ENCODE peak calls at places on chromosomes 7 and 10, in six cellular contexts. S is astrocyte of the spinal cord; B is activated CD8-positive, alpha-beta T cell treated with anti-CD3 and anti-CD28 coated beads for 36 hours; I is endothelial cell; J is suprapubic skin; X is endodermal cell. C is an unnamed sample.

GRCh38 chr10:71767420-71768035 is 5.8 kb downstream of the VSIR start:
- DNase-seq in S (peak), B (no peak), I (peak), J (no peak), X (no peak), C (peak)

GRCh38 chr10:118974951-118975350 is 54.6 kb upstream of the NANOS1 start:
- DNase-seq in S (no peak), B (no peak), I (no peak), J (no peak), X (no peak), C (no peak)

GRCh38 chr7:114554781-114555537 is 140.3 kb downstream of the FOXP2 start:
- DNase-seq in S (peak), B (no peak), I (no peak), J (no peak), X (no peak), C (no peak)

GRCh38 chr7:106957766-106958165 is 86.7 kb upstream of the PRKAR2B start:
- DNase-seq in S (no peak), B (no peak), I (no peak), J (no peak), X (no peak), C (no peak)

GRCh38 chr10:90858489-90858968 is 690 bp upstream of the HTR7 start:
- DNase-seq in S (no peak), B (no peak), I (no peak), J (no peak), X (no peak), C (no peak)

GRCh38 chr10:110865804-110866482 is 5.8 kb upstream of the PDCD4 start:
- DNase-seq in S (no peak), B (no peak), I (no peak), J (no peak), X (no peak), C (no peak)

GRCh38 chr10:111113961-111114830 is 37.4 kb downstream of the ADRA2A start:
- DNase-seq in S (peak), B (no peak), I (no peak), J (no peak), X (peak), C (no peak)

GRCh38 chr10:21340341-21340740 is 185.1 kb downstream of the SKIDA1 start:
- DNase-seq in S (no peak), B (no peak), I (no peak), J (no peak), X (no peak), C (no peak)

GRCh38 chr10:76973091-76973514 is 664.5 kb downstream of the KCNMA1 start:
- DNase-seq in S (no peak), B (no peak), I (no peak), J (no peak), X (no peak), C (no peak)

GRCh38 chr7:20542594-20542993 is 72.9 kb upstream of the ABCB5 start:
- DNase-seq in S (peak), B (no peak), I (no peak), J (no peak), X (no peak), C (no peak)

GRCh38 chr10:51960494-51960895 is 261.1 kb upstream of the CSTF2T start:
- DNase-seq in S (peak), B (no peak), I (no peak), J (no peak), X (peak), C (no peak)

GRCh38 chr10:75043256-75044121 is 68.0 kb upstream of the SAMD8 start:
- DNase-seq in S (no peak), B (peak), I (peak), J (no peak), X (peak), C (no peak)

GRCh38 chr10:78471723-78472541 is 438.3 kb downstream of the RPS24 start:
- DNase-seq in S (no peak), B (no peak), I (no peak), J (no peak), X (no peak), C (peak)

GRCh38 chr10:14532473-14533251 is 201.9 kb upstream of the FRMD4A start:
- DNase-seq in S (no peak), B (no peak), I (no peak), J (no peak), X (no peak), C (no peak)

GRCh38 chr10:57898231-57898630 is 369.5 kb downstream of the IPMK start:
- DNase-seq in S (no peak), B (no peak), I (no peak), J (no peak), X (peak), C (no peak)

GRCh38 chr7:110539216-110539615 is 551.7 kb upstream of the LRRN3 start:
- DNase-seq in S (no peak), B (no peak), I (no peak), J (no peak), X (no peak), C (no peak)

GRCh38 chr7:110529175-110529574 is 561.8 kb upstream of the LRRN3 start:
- DNase-seq in S (no peak), B (no peak), I (no peak), J (no peak), X (no peak), C (no peak)

GRCh38 chr7:110531186-110531585 is 559.7 kb upstream of the LRRN3 start:
- DNase-seq in S (peak), B (no peak), I (no peak), J (no peak), X (no peak), C (no peak)

GRCh38 chr7:110534241-110534931 is 556.5 kb upstream of the LRRN3 start:
- DNase-seq in S (peak), B (no peak), I (no peak), J (no peak), X (no peak), C (no peak)
- TF ChIP-seq CTCF in S (no peak), B (no peak), I (no peak), J (no peak), X (peak), C (peak)

GRCh38 chr7:74027124-74027682 is 770 bp upstream of the ELN start:
- DNase-seq in S (no peak), B (no peak), I (no peak), J (no peak), X (no peak), C (no peak)
- TF ChIP-seq CTCF in S (no peak), B (peak), I (peak), J (no peak), X (peak), C (peak)

GRCh38 chr7:90595801-90596683 is at the start of gene CDK14:
- DNase-seq in S (peak), B (peak), I (peak), J (peak), X (peak), C (peak)
- TF ChIP-seq CTCF in S (peak), B (peak), I (peak), J (no peak), X (peak), C (peak)

GRCh38 chr10:70515035-70515702 is 36.6 kb downstream of the PALD1 start:
- DNase-seq in S (no peak), B (no peak), I (no peak), J (no peak), X (no peak), C (no peak)
- TF ChIP-seq CTCF in S (no peak), B (no peak), I (no peak), J (no peak), X (no peak), C (no peak)

DNA sequence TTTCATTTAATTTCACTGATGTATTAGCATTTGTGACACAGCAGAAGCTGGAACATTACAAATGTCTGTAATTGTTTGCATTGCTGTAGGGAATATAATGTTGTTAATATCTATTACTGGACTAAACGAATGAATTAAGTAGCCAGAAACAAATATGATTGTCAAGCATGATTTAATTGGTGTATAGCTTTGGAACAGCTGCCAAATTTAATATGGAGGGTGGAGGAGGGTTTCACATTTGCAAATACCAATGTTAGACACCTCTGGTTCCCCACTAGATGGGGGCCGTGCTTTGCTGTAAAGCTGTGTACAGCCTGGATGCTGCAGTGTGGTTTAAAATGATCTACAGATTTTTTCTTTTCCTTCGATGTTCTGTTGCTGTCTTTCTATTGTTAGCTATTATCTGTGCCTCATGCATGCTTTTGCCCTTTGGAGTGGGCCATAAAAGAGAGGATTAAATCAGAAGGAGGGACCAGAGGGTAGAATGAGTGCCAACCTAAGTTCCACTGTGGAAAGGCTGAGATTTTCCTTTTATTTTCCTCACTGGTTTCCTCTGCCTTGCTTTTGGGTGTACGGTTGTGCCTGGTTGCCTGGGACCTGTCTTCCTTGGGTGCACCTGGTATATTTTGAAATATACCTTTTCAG is 23.1 kb downstream of the DNAJB9 start:
- DNase-seq in S (no peak), B (no peak), I (no peak), J (no peak), X (no peak), C (no peak)
- TF ChIP-seq CTCF in S (peak), B (no peak), I (no peak), J (no peak), X (peak), C (peak)

GRCh38 chr10:124385627-124386185 is 33.0 kb downstream of the OAT start:
- DNase-seq in S (no peak), B (no peak), I (no peak), J (peak), X (no peak), C (no peak)

GRCh38 chr10:124384591-124385190 is 34.0 kb downstream of the OAT start:
- DNase-seq in S (no peak), B (no peak), I (no peak), J (peak), X (no peak), C (no peak)

GRCh38 chr10:124383496-124383895 is 35.2 kb downstream of the OAT start:
- DNase-seq in S (no peak), B (no peak), I (no peak), J (peak), X (no peak), C (no peak)

GRCh38 chr10:124386186-124387077 is 32.3 kb downstream of the OAT start:
- DNase-seq in S (no peak), B (no peak), I (no peak), J (peak), X (peak), C (no peak)

DNA sequence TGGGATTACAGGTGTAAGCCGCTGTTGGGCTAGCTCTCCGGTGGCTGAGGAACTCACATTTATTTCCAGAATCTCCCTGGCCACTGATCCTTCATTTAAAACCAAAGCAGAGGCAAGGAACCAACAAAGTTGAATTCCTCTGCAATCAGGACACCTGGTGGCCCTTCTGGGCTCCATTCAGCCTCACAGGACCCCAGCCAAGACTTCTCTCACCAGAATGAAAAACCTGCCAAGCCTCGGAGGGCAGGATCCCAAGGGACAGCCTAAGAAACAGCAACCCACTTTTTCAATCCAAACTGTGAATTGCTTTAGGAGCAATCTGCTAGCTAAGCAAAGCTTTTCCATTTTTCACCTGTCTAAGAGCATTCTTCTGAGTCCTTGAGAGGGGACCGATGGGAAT is 34.6 kb downstream of the OAT start:
- DNase-seq in S (no peak), B (no peak), I (no peak), J (peak), X (no peak), C (no peak)
- TF ChIP-seq CTCF in S (no peak), B (no peak), I (no peak), J (no peak), X (peak), C (peak)

DNA sequence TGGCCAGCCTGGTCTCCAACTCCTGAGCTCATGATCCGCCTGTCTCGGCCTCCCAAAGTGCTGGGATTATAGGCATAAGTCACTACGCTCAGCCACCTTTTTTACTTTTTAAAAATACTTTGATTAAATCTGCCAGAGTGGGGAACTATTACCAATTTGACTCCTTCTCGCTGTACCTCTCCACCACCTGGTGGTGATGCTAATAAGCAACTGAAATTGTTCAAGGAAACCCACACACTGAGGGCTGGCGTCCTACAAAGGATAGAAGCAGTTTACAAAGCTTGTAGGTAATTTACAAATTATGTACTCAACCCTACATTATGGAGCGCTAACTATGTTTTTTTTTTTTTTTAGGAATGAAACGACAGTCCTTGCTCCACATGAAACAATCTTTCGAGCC is 111.1 kb downstream of the CPED1 start:
- DNase-seq in S (no peak), B (no peak), I (no peak), J (no peak), X (peak), C (no peak)
- TF ChIP-seq CTCF in S (no peak), B (no peak), I (peak), J (no peak), X (peak), C (peak)

GRCh38 chr7:149765399-149766121 is 7.8 kb downstream of the ZNF467 start:
- DNase-seq in S (no peak), B (no peak), I (no peak), J (no peak), X (peak), C (no peak)

GRCh38 chr7:149766215-149766614 is 7.2 kb downstream of the ZNF467 start:
- DNase-seq in S (no peak), B (no peak), I (no peak), J (no peak), X (peak), C (no peak)

GRCh38 chr7:149763563-149764240 is 9.7 kb downstream of the ZNF467 start:
- DNase-seq in S (no peak), B (no peak), I (no peak), J (no peak), X (no peak), C (no peak)

GRCh38 chr7:149762610-149763009 is 10.8 kb downstream of the ZNF467 start:
- DNase-seq in S (no peak), B (no peak), I (no peak), J (no peak), X (no peak), C (no peak)

GRCh38 chr7:149764481-149765398 is 8.6 kb downstream of the ZNF467 start:
- DNase-seq in S (no peak), B (no peak), I (peak), J (no peak), X (peak), C (no peak)
- TF ChIP-seq CTCF in S (no peak), B (no peak), I (no peak), J (no peak), X (peak), C (peak)

DNA sequence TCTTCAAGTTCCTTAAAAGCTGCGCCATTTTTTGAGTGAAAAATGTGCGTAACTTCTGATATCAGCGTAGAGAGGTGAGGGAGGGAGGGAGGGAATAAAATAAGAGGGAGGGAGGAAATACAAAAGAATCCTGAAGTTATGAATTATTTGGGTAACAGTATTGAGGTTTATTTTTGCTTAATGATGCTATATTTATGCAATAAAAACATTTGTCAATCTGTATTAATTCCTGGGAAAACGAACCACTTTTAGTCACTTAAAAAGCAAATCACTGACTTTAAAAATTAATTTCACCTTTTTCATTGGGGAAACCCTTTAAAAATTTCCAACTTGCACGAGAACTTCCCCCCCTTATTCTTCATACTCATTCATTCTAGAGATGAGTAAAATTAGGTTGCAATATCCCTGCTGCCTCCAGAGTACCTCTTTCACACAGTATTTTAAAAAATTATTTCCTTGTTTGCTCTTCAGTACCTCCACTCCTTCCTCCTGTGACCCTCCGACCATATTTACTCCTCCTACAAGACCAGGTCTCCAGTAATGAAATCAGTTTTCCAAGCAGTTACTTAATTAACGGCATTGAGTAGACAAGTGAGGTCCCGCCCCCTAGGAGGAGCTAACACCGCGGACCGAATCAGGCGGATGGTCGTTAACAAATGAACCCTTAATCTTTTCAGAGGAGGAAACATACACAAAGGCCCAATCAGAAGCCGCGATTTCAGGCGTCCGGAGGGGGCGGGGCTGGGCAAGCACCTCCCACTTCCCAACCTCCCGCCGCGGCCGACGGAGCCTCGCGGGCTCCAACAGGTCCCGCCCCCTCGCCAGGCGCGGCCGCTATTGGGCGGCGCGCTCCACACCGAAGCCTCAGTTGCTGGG is 521 bp upstream of the TRIM24 start:
- DNase-seq in S (peak), B (peak), I (peak), J (peak), X (peak), C (peak)
- TF ChIP-seq CTCF in S (peak), B (peak), I (no peak), J (no peak), X (peak), C (peak)

GRCh38 chr7:43753843-43754242 is 4.6 kb upstream of the BLVRA start:
- DNase-seq in S (no peak), B (no peak), I (no peak), J (no peak), X (no peak), C (no peak)
- TF ChIP-seq CTCF in S (no peak), B (no peak), I (no peak), J (no peak), X (peak), C (no peak)